ENCODE peak calls at places on chromosomes 2 and 18, in ten cellular contexts. P is COR-L47; J is KG1; V is globus pallidus; H is stimulated activated CD4-positive, alpha-beta T cell treated with anti-CD3 and anti-CD28 coated beads, Interleukin-12 subunit alpha, Interleukin-12 subunit beta, amount 100 ng/mL, for 24 hours; W is foreskin fibroblast; X is endothelial cell; O is AML-193; Q is activated T-helper 1 cell treated with anti-CD3 and anti-CD28 coated beads, Interleukin-2, amount 50 U/mL, for 16 hours; Z is neuronal stem cell. K is an unnamed sample.
A peak's percentile ranks its signal among the peaks of the same experiment; 100 is the strongest.

GRCh38 chr2:74427551-74427950 is 6.0 kb downstream of the WDR54 start:
- DNase-seq in P (no peak), J (no peak), V (no peak), H (no peak), W (no peak), X (no peak), O (no peak), Q (no peak), Z (no peak), K (no peak)

GRCh38 chr2:960064-960736 is 9.6 kb downstream of the SNTG2 start:
- DNase-seq in P (no peak), J (no peak), V (no peak), H (no peak), W (no peak), X (no peak), O (no peak), Q (no peak), Z (no peak), K (no peak)

GRCh38 chr18:13800505-13801259 is 23.3 kb upstream of the MC5R start:
- DNase-seq in P (peak; percentile 42), J (no peak), V (peak; percentile 65), H (no peak), W (peak; percentile 8), X (peak; percentile 79), O (no peak), Q (peak; percentile 8), Z (peak; percentile 32), K (no peak)

GRCh38 chr18:46939337-46939963 is 22.0 kb downstream of the KATNAL2 start:
- DNase-seq in P (no peak), J (no peak), V (no peak), H (no peak), W (peak; percentile 89), X (no peak), O (no peak), Q (no peak), Z (no peak), K (no peak)

GRCh38 chr2:15665067-15665942 is 73.6 kb downstream of the DDX1 start:
- DNase-seq in P (no peak), J (no peak), V (no peak), H (no peak), W (no peak), X (no peak), O (no peak), Q (no peak), Z (no peak), K (no peak)

GRCh38 chr2:38720613-38721241 is 30.4 kb downstream of the SRSF7 start:
- DNase-seq in P (no peak), J (no peak), V (no peak), H (no peak), W (peak; percentile 89), X (no peak), O (no peak), Q (no peak), Z (no peak), K (peak; percentile 80)

GRCh38 chr2:216404010-216404618 is 8.2 kb upstream of the SMARCAL1 start:
- DNase-seq in P (peak; percentile 13), J (peak; percentile 9), V (peak; percentile 10), H (peak; percentile 25), W (peak; percentile 29), X (peak; percentile 18), O (peak; percentile 24), Q (peak; percentile 9), Z (no peak), K (no peak)

GRCh38 chr18:12336887-12337286 is 28.8 kb downstream of the TUBB6 start:
- DNase-seq in P (no peak), J (no peak), V (no peak), H (no peak), W (peak; percentile 57), X (no peak), O (no peak), Q (no peak), Z (no peak), K (peak; percentile 24)

GRCh38 chr2:135904590-135904989 is 28.3 kb upstream of the MCM6 start:
- DNase-seq in P (no peak), J (no peak), V (no peak), H (no peak), W (peak; percentile 14), X (no peak), O (no peak), Q (no peak), Z (no peak), K (no peak)

GRCh38 chr2:18311413-18311812 is 249.0 kb downstream of the RDH14 start:
- DNase-seq in P (peak; percentile 48), J (no peak), V (no peak), H (no peak), W (peak; percentile 69), X (no peak), O (no peak), Q (no peak), Z (no peak), K (peak; percentile 17)

GRCh38 chr2:49225126-49225525 is 70.8 kb upstream of the FSHR start:
- DNase-seq in P (no peak), J (no peak), V (no peak), H (no peak), W (no peak), X (no peak), O (no peak), Q (no peak), Z (no peak), K (no peak)

GRCh38 chr2:40201425-40201824 is 250.5 kb downstream of the SLC8A1 start:
- DNase-seq in P (no peak), J (no peak), V (no peak), H (no peak), W (no peak), X (no peak), O (no peak), Q (no peak), Z (no peak), K (no peak)

GRCh38 chr2:237149425-237149824 is 63.7 kb downstream of the COPS8 start:
- DNase-seq in P (no peak), J (no peak), V (no peak), H (no peak), W (peak; percentile 49), X (no peak), O (no peak), Q (no peak), Z (no peak), K (no peak)

GRCh38 chr2:181784556-181784955 is 104.2 kb upstream of the NEUROD1 start:
- DNase-seq in P (peak; percentile 23), J (no peak), V (no peak), H (no peak), W (no peak), X (no peak), O (no peak), Q (no peak), Z (no peak), K (no peak)

GRCh38 chr2:40872580-40872979 is 420.7 kb upstream of the SLC8A1 start:
- DNase-seq in P (no peak), J (no peak), V (no peak), H (no peak), W (no peak), X (no peak), O (no peak), Q (no peak), Z (no peak), K (no peak)

GRCh38 chr18:9092665-9093064 is 9.8 kb upstream of the NDUFV2 start:
- DNase-seq in P (no peak), J (no peak), V (no peak), H (no peak), W (peak; percentile 41), X (no peak), O (no peak), Q (no peak), Z (no peak), K (no peak)

GRCh38 chr2:207390302-207391095 is 139.3 kb upstream of the CREB1 start:
- DNase-seq in P (peak; percentile 64), J (no peak), V (no peak), H (no peak), W (no peak), X (no peak), O (no peak), Q (no peak), Z (no peak), K (no peak)

GRCh38 chr2:240129311-240129710 is 6.8 kb downstream of the COPS9 start:
- DNase-seq in P (no peak), J (no peak), V (no peak), H (no peak), W (no peak), X (no peak), O (no peak), Q (no peak), Z (no peak), K (no peak)

GRCh38 chr2:72040629-72041403 is 106.8 kb downstream of the CYP26B1 start:
- DNase-seq in P (no peak), J (no peak), V (no peak), H (no peak), W (no peak), X (no peak), O (no peak), Q (no peak), Z (no peak), K (no peak)

GRCh38 chr2:54402350-54402749 is 53.8 kb upstream of the SPTBN1 start:
- DNase-seq in P (no peak), J (no peak), V (no peak), H (no peak), W (peak; percentile 62), X (no peak), O (no peak), Q (no peak), Z (no peak), K (peak; percentile 67)

GRCh38 chr2:70570041-70570661 is 16.5 kb upstream of the TGFA start:
- DNase-seq in P (no peak), J (no peak), V (no peak), H (no peak), W (no peak), X (no peak), O (no peak), Q (no peak), Z (no peak), K (peak; percentile 24)

GRCh38 chr18:48300463-48300961 is 108.7 kb downstream of the ZBTB7C start:
- DNase-seq in P (peak; percentile 71), J (no peak), V (no peak), H (no peak), W (no peak), X (no peak), O (peak; percentile 85), Q (no peak), Z (no peak), K (no peak)

K was measured in HFF-Myc.